ENCODE peak calls at places on chromosomes 11 and 22, in ten cellular contexts. Q is HCT116, L is GM12864, X is lower leg skin, S is Caco-2, C is cardiac fibroblast, A is osteocyte, T is heart right ventricle, E is cardiac muscle cell, O is bronchial epithelial cell. Y is an unnamed sample.

GRCh38 chr11:73578786-73579185 is 19.1 kb downstream of the FAM168A start:
- DNase-seq in Q (no peak), L (no peak), X (no peak), S (no peak), C (no peak), A (no peak), T (no peak), E (no peak), O (no peak), Y (no peak)

GRCh38 chr11:45161252-45162063 is 15.0 kb downstream of the PRDM11 start:
- DNase-seq in Q (no peak), L (no peak), X (no peak), S (no peak), C (no peak), A (no peak), T (peak; percentile 43), E (no peak), O (no peak), Y (no peak)

GRCh38 chr11:112279901-112280267 is 19.2 kb upstream of the PLET1 start:
- DNase-seq in Q (no peak), L (no peak), X (peak; percentile 91), S (peak; percentile 75), C (peak; percentile 69), A (no peak), T (peak; percentile 68), E (peak; percentile 67), O (no peak), Y (peak; percentile 85)

GRCh38 chr11:94820480-94820879 is 52.3 kb downstream of the AMOTL1 start:
- DNase-seq in Q (no peak), L (no peak), X (no peak), S (no peak), C (no peak), A (no peak), T (no peak), E (no peak), O (no peak), Y (no peak)

GRCh38 chr11:71204748-71205664 is 47.4 kb downstream of the SHANK2 start:
- DNase-seq in Q (no peak), L (no peak), X (no peak), S (no peak), C (no peak), A (no peak), T (no peak), E (no peak), O (no peak), Y (no peak)

GRCh38 chr11:78759067-78759466 is 184.4 kb upstream of the NARS2 start:
- DNase-seq in Q (no peak), L (no peak), X (no peak), S (no peak), C (no peak), A (no peak), T (no peak), E (no peak), O (no peak), Y (no peak)

GRCh38 chr11:44018127-44018521 is 29.7 kb upstream of the ACCSL start:
- DNase-seq in Q (no peak), L (no peak), X (peak; percentile 86), S (no peak), C (no peak), A (peak; percentile 68), T (no peak), E (no peak), O (no peak), Y (no peak)

GRCh38 chr11:83073248-83073647 is 1.6 kb upstream of the RAB30 start:
- DNase-seq in Q (no peak), L (no peak), X (no peak), S (no peak), C (no peak), A (no peak), T (no peak), E (no peak), O (no peak), Y (no peak)

GRCh38 chr11:9704037-9704436 is 40.2 kb downstream of the SWAP70 start:
- DNase-seq in Q (no peak), L (no peak), X (no peak), S (no peak), C (no peak), A (no peak), T (no peak), E (no peak), O (no peak), Y (no peak)

GRCh38 chr11:85310479-85310878 is 316.7 kb downstream of the DLG2 start:
- DNase-seq in Q (no peak), L (no peak), X (no peak), S (no peak), C (no peak), A (no peak), T (no peak), E (no peak), O (no peak), Y (no peak)

GRCh38 chr11:35623708-35624168 is 5.5 kb downstream of the FJX1 start:
- DNase-seq in Q (no peak), L (no peak), X (no peak), S (no peak), C (peak; percentile 81), A (no peak), T (no peak), E (peak; percentile 80), O (peak; percentile 98), Y (no peak)

GRCh38 chr11:61113209-61113608 is 10.9 kb downstream of the CD5 start:
- DNase-seq in Q (no peak), L (no peak), X (no peak), S (no peak), C (no peak), A (no peak), T (no peak), E (no peak), O (no peak), Y (no peak)

GRCh38 chr22:20316217-20316843 is 3.5 kb downstream of the DGCR6L start:
- DNase-seq in Q (no peak), L (no peak), X (peak; percentile 70), S (no peak), C (no peak), A (peak; percentile 78), T (no peak), E (no peak), O (no peak), Y (no peak)

DNA sequence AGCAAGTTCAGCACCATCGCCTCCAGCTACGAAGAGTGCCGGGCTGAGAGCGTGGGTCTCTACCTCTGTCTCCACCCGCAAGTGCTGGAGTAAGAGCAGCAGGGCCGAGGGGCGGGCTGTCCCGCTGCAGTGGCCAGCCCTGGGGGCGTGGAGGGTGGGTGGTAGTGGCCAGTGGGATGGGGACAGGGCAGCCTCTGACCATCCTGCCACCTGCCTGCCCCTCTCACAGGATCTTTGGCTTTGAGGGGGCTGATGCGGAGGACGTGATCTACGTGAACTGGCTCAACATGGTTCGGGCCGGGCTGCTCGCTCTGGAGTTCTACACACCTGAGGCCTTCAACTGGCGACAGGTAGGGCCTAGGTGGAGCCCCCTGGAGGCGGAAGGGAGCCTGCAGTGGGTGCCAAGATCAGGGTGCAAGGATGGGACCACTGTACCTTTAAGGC is 15.0 kb upstream of the BBS1 start:
- DNase-seq in Q (no peak), L (no peak), X (no peak), S (no peak), C (no peak), A (no peak), T (no peak), E (no peak), O (no peak), Y (no peak)
- TF ChIP-seq CTCF in Q (peak; percentile 61), L (peak; percentile 25), X (no peak), S (peak; percentile 48), C (peak; percentile 32), A (peak; percentile 27), T (no peak), E (peak; percentile 11), O (peak; percentile 14), Y (peak; percentile 22)

GRCh38 chr11:88553204-88553603 is 215.7 kb upstream of the CTSC start:
- DNase-seq in Q (no peak), L (no peak), X (no peak), S (no peak), C (no peak), A (no peak), T (no peak), E (no peak), O (no peak), Y (no peak)

GRCh38 chr11:88552377-88553029 is 215.0 kb upstream of the CTSC start:
- DNase-seq in Q (peak; percentile 48), L (peak; percentile 24), X (peak; percentile 87), S (peak; percentile 75), C (peak; percentile 57), A (no peak), T (no peak), E (peak; percentile 61), O (peak; percentile 44), Y (peak; percentile 50)

GRCh38 chr11:88555018-88555828 is 217.7 kb upstream of the CTSC start:
- DNase-seq in Q (peak; percentile 95), L (no peak), X (no peak), S (no peak), C (peak; percentile 98), A (no peak), T (no peak), E (peak; percentile 99), O (peak; percentile 100), Y (no peak)

GRCh38 chr11:88555829-88556202 is 218.3 kb upstream of the CTSC start:
- DNase-seq in Q (no peak), L (no peak), X (no peak), S (no peak), C (peak; percentile 59), A (no peak), T (no peak), E (peak; percentile 70), O (no peak), Y (no peak)
- TF ChIP-seq CTCF in Q (no peak), L (no peak), X (no peak), S (no peak), C (no peak), A (no peak), T (no peak), E (no peak), O (no peak), Y (no peak)

GRCh38 chr11:102309621-102310541 is 7.4 kb upstream of the BIRC3 start:
- DNase-seq in Q (no peak), L (no peak), X (no peak), S (no peak), C (no peak), A (no peak), T (no peak), E (no peak), O (no peak), Y (no peak)
- TF ChIP-seq CTCF in Q (peak; percentile 57), L (peak; percentile 31), X (no peak), S (peak; percentile 34), C (no peak), A (no peak), T (peak; percentile 13), E (no peak), O (no peak), Y (peak; percentile 12)

DNA sequence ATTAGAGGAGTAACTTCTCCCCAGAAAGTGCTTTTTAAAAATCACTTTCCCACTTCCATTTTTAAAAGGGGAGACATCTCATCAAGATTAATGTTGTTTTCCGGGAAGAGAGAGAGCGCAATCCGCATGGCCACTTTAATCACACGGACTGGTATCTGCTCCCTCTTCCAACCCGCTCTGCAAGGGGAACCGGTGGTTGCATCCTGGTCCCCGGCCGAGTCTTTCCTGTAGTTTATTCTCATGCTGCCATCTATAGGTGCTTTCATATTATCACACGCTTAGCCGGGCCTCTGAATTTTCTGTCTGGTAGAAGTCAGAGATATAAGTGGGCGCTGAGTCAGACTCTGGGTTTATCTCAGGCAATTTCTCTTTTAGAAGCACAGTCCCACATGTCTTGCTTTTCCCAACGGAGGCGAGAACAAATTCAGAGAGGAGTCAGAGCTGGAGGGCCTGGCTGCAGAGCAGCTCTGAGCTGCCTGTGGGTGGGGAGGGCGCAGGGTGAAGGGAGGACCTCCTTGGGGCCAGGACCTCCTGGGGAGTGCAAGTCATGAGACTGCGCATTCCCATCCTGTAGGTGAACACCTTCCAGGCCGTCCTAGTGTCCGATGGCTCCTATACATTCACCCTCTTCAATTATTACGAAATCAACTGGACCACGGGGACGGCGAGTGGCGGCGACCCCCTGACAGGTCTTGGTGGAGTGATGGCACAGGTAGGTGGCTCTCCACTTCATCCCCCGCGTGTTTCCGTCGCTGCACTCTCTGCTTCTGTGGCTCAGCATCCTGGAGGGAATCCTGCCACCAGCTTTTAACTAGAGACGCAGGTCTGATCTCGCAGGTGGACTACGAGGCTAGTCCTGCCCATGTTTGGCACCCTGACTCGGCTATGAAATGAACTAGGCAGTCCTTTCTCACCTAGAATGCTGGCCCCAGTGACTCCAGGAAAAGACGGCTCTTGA is 11.7 kb downstream of the TECTA start:
- DNase-seq in Q (peak; percentile 35), L (no peak), X (no peak), S (peak; percentile 78), C (peak; percentile 81), A (no peak), T (peak; percentile 69), E (peak; percentile 85), O (peak; percentile 57), Y (peak; percentile 54)
- TF ChIP-seq CTCF in Q (peak; percentile 43), L (peak; percentile 55), X (no peak), S (peak; percentile 83), C (peak; percentile 59), A (peak; percentile 70), T (peak; percentile 76), E (peak; percentile 70), O (peak; percentile 57), Y (peak; percentile 52)

Y was measured in nephron progenitor cell.